ENCODE peak calls at places on chromosomes 16 and 17, in five cellular contexts. Q, E, S, T and P are unnamed samples.

GRCh38 chr17:27489045-27489715 is 32.9 kb downstream of the KSR1 start:
- DNase-seq in Q (no peak), T (no peak), S (peak; percentile 67), E (no peak), P (peak; percentile 86)

GRCh38 chr17:19570497-19571151 is 37.0 kb downstream of the SLC47A1 start:
- DNase-seq in Q (no peak), S (no peak), T (no peak), E (no peak), P (peak; percentile 43)

GRCh38 chr17:77186141-77186604 is 45.4 kb downstream of the SEC14L1 start:
- DNase-seq in E (no peak), T (no peak), Q (no peak), S (peak; percentile 37), P (no peak)

GRCh38 chr17:40325156-40326013 is 16.4 kb downstream of the RARA start:
- DNase-seq in Q (peak; percentile 80), S (no peak), E (no peak), T (no peak), P (no peak)

GRCh38 chr17:29590979-29591736 is 1.7 kb upstream of the GIT1 start:
- DNase-seq in T (peak; percentile 68), Q (peak; percentile 76), E (no peak), S (no peak), P (no peak)

GRCh38 chr16:59259074-59259963 is 525.2 kb upstream of the GOT2 start:
- DNase-seq in E (no peak), T (no peak), Q (no peak), S (peak; percentile 38), P (no peak)

GRCh38 chr16:12127244-12127643 is 150.7 kb downstream of the SNX29 start:
- DNase-seq in T (no peak), S (no peak), E (no peak), Q (no peak), P (no peak)

GRCh38 chr17:37828313-37829124 is 83.7 kb upstream of the HNF1B start:
- DNase-seq in S (peak; percentile 91), T (no peak), Q (no peak), E (no peak), P (no peak)

GRCh38 chr17:37791434-37791833 is 46.6 kb upstream of the HNF1B start:
- DNase-seq in Q (peak; percentile 70), T (no peak), S (peak; percentile 63), E (no peak), P (no peak)

GRCh38 chr17:42682400-42683384 is at the start of gene CNTNAP1:
- DNase-seq in Q (peak; percentile 78), E (no peak), S (peak; percentile 60), T (peak; percentile 40), P (no peak)

GRCh38 chr17:7922499-7923289 is 6.6 kb upstream of the RNF227 start:
- DNase-seq in Q (peak; percentile 93), E (peak; percentile 52), T (peak; percentile 86), S (no peak), P (peak; percentile 92)

GRCh38 chr17:81832608-81833159 is 407 bp downstream of the MCRIP1 start:
- DNase-seq in Q (peak; percentile 80), E (no peak), S (peak; percentile 51), T (no peak), P (peak; percentile 82)

GRCh38 chr17:61383689-61384201 is 15.9 kb upstream of the TBX2 start:
- DNase-seq in T (no peak), Q (no peak), S (no peak), E (no peak), P (no peak)

GRCh38 chr17:47276868-47277267 is 23.2 kb downstream of the ITGB3 start:
- DNase-seq in Q (no peak), T (peak; percentile 36), S (no peak), E (no peak), P (no peak)

GRCh38 chr16:10122026-10122425 is 60.2 kb downstream of the GRIN2A start:
- DNase-seq in T (no peak), Q (no peak), E (no peak), S (no peak), P (no peak)

GRCh38 chr17:75325827-75326586 is 36.8 kb upstream of the SLC25A19 start:
- DNase-seq in E (no peak), T (no peak), Q (no peak), S (peak; percentile 74), P (no peak)

GRCh38 chr16:87735270-87736002 is 30.4 kb downstream of the KLHDC4 start:
- DNase-seq in T (no peak), S (no peak), E (no peak), Q (no peak), P (no peak)

GRCh38 chr16:48561960-48562393 is 48.0 kb downstream of the N4BP1 start:
- DNase-seq in E (no peak), T (no peak), S (no peak), Q (no peak), P (no peak)

GRCh38 chr16:11078812-11079459 is 134.6 kb downstream of the CLEC16A start:
- DNase-seq in Q (no peak), S (no peak), E (no peak), T (no peak), P (no peak)